ENCODE peak calls at places on chromosomes 5 and 9, in six cellular contexts. Z, Q, V, A, J and D are unnamed samples.

GRCh38 chr5:37836173-37837100 is 3.4 kb downstream of the GDNF start:
- DNase-seq in Z (peak), Q (no peak), V (peak), A (no peak), J (no peak), D (no peak)

GRCh38 chr5:76393035-76393680 is 9.9 kb upstream of the IQGAP2 start:
- DNase-seq in Z (no peak), Q (no peak), V (no peak), A (no peak), J (no peak), D (no peak)

GRCh38 chr9:72718503-72718902 is 197.1 kb downstream of the TMC1 start:
- DNase-seq in Z (no peak), Q (no peak), V (no peak), A (no peak), J (no peak), D (peak)

GRCh38 chr9:135588371-135588770 is 26.8 kb downstream of the PAEP start:
- DNase-seq in Z (no peak), Q (no peak), V (no peak), A (no peak), J (no peak), D (no peak)

GRCh38 chr9:93679536-93680444 is 103.4 kb downstream of the PHF2 start:
- DNase-seq in Z (no peak), Q (no peak), V (no peak), A (no peak), J (peak), D (no peak)

GRCh38 chr5:72160299-72160698 is 53.0 kb downstream of the MAP1B start:
- DNase-seq in Z (peak), Q (no peak), V (peak), A (no peak), J (no peak), D (no peak)

GRCh38 chr9:124776952-124777645 is at the start of gene OLFML2A:
- DNase-seq in Z (no peak), Q (peak), V (peak), A (no peak), J (no peak), D (peak)

GRCh38 chr9:83346655-83347393 is 191.4 kb downstream of the FRMD3 start:
- DNase-seq in Z (no peak), Q (no peak), V (no peak), A (no peak), J (no peak), D (no peak)

GRCh38 chr5:106312360-106312759 is 1358.4 kb downstream of the EFNA5 start:
- DNase-seq in Z (peak), Q (no peak), V (peak), A (no peak), J (no peak), D (no peak)

GRCh38 chr9:129697111-129697955 is 31.9 kb downstream of the PRRX2 start:
- DNase-seq in Z (peak), Q (no peak), V (peak), A (peak), J (peak), D (no peak)

GRCh38 chr9:114177423-114178064 is 22.2 kb downstream of the COL27A1 start:
- DNase-seq in Z (peak), Q (no peak), V (peak), A (no peak), J (no peak), D (no peak)